ENCODE peak calls at places on chromosomes 13 and 19, in seven cellular contexts. One of them, this sample, is unnamed.

GRCh38 chr13:102235689-102236088 is 166.2 kb downstream of the FGF14 start:
- DNase-seq in RWPE1: no peak
- DNase-seq in spleen: no peak
- DNase-seq in A673: no peak
- DNase-seq in IMR-90: no peak
- DNase-seq in neural crest cell: no peak
- DNase-seq in endodermal cell: no peak
- DNase-seq in this sample: no peak

GRCh38 chr13:39051157-39051556 is 12.9 kb downstream of the NHLRC3 start:
- DNase-seq in RWPE1: peak
- DNase-seq in spleen: no peak
- DNase-seq in A673: peak
- DNase-seq in IMR-90: peak
- DNase-seq in neural crest cell: no peak
- DNase-seq in endodermal cell: no peak
- DNase-seq in this sample: no peak

GRCh38 chr13:45196622-45197021 is 4.2 kb downstream of the KCTD4 start:
- DNase-seq in RWPE1: peak
- DNase-seq in spleen: no peak
- DNase-seq in A673: no peak
- DNase-seq in IMR-90: peak
- DNase-seq in neural crest cell: no peak
- DNase-seq in endodermal cell: no peak
- DNase-seq in this sample: no peak

GRCh38 chr13:99065250-99066015 is 87.6 kb upstream of the DOCK9 start:
- DNase-seq in RWPE1: no peak
- DNase-seq in spleen: no peak
- DNase-seq in A673: no peak
- DNase-seq in IMR-90: no peak
- DNase-seq in neural crest cell: no peak
- DNase-seq in endodermal cell: no peak
- DNase-seq in this sample: no peak

GRCh38 chr19:2474232-2475017 is 1.5 kb upstream of the GADD45B start:
- DNase-seq in RWPE1: peak
- DNase-seq in spleen: peak
- DNase-seq in A673: peak
- DNase-seq in IMR-90: peak
- DNase-seq in neural crest cell: peak
- DNase-seq in endodermal cell: peak
- DNase-seq in this sample: peak

GRCh38 chr19:49398001-49398615 is 10.1 kb downstream of the KASH5 start:
- DNase-seq in RWPE1: no peak
- DNase-seq in spleen: no peak
- DNase-seq in A673: no peak
- DNase-seq in IMR-90: no peak
- DNase-seq in neural crest cell: no peak
- DNase-seq in endodermal cell: no peak
- DNase-seq in this sample: no peak

GRCh38 chr13:44667950-44668349 is 91.8 kb upstream of the TSC22D1 start:
- DNase-seq in RWPE1: no peak
- DNase-seq in spleen: no peak
- DNase-seq in A673: no peak
- DNase-seq in IMR-90: peak
- DNase-seq in neural crest cell: no peak
- DNase-seq in endodermal cell: no peak
- DNase-seq in this sample: no peak

GRCh38 chr13:37878496-37878895 is 8.9 kb upstream of the TRPC4 start:
- DNase-seq in RWPE1: no peak
- DNase-seq in spleen: no peak
- DNase-seq in A673: no peak
- DNase-seq in IMR-90: peak
- DNase-seq in neural crest cell: no peak
- DNase-seq in endodermal cell: no peak
- DNase-seq in this sample: no peak

GRCh38 chr13:67996101-67996500 is 766.0 kb upstream of the PCDH9 start:
- DNase-seq in RWPE1: no peak
- DNase-seq in spleen: peak
- DNase-seq in A673: no peak
- DNase-seq in IMR-90: no peak
- DNase-seq in neural crest cell: no peak
- DNase-seq in endodermal cell: no peak
- DNase-seq in this sample: no peak

GRCh38 chr19:3100747-3101730 is 6.9 kb downstream of the GNA11 start:
- DNase-seq in RWPE1: no peak
- DNase-seq in spleen: no peak
- DNase-seq in A673: no peak
- DNase-seq in IMR-90: no peak
- DNase-seq in neural crest cell: no peak
- DNase-seq in endodermal cell: no peak
- DNase-seq in this sample: no peak

GRCh38 chr19:40759352-40759751 is 8.3 kb downstream of the SNRPA start:
- DNase-seq in RWPE1: no peak
- DNase-seq in spleen: no peak
- DNase-seq in A673: no peak
- DNase-seq in IMR-90: no peak
- DNase-seq in neural crest cell: no peak
- DNase-seq in endodermal cell: no peak
- DNase-seq in this sample: no peak

GRCh38 chr19:40763963-40764362 is 11.4 kb upstream of the MIA start:
- DNase-seq in RWPE1: no peak
- DNase-seq in spleen: no peak
- DNase-seq in A673: no peak
- DNase-seq in IMR-90: no peak
- DNase-seq in neural crest cell: no peak
- DNase-seq in endodermal cell: no peak
- DNase-seq in this sample: no peak

GRCh38 chr19:40758491-40758890 is 7.5 kb downstream of the SNRPA start:
- DNase-seq in RWPE1: no peak
- DNase-seq in spleen: no peak
- DNase-seq in A673: no peak
- DNase-seq in IMR-90: no peak
- DNase-seq in neural crest cell: no peak
- DNase-seq in endodermal cell: no peak
- DNase-seq in this sample: no peak

GRCh38 chr19:40762754-40763153 is 11.8 kb downstream of the SNRPA start:
- DNase-seq in RWPE1: no peak
- DNase-seq in spleen: no peak
- DNase-seq in A673: no peak
- DNase-seq in IMR-90: no peak
- DNase-seq in neural crest cell: no peak
- DNase-seq in endodermal cell: no peak
- DNase-seq in this sample: no peak
- TF ChIP-seq CTCF in RWPE1: no peak
- TF ChIP-seq CTCF in spleen: no peak
- TF ChIP-seq CTCF in A673: no peak
- TF ChIP-seq CTCF in IMR-90: no peak
- TF ChIP-seq CTCF in neural crest cell: no peak
- TF ChIP-seq CTCF in endodermal cell: no peak
- TF ChIP-seq CTCF in this sample: no peak

GRCh38 chr19:4721196-4721595 is 2.4 kb downstream of the DPP9 start:
- DNase-seq in RWPE1: no peak
- DNase-seq in spleen: no peak
- DNase-seq in A673: no peak
- DNase-seq in IMR-90: no peak
- DNase-seq in neural crest cell: no peak
- DNase-seq in endodermal cell: no peak
- DNase-seq in this sample: no peak

GRCh38 chr19:4720037-4720700 is 3.5 kb downstream of the DPP9 start:
- DNase-seq in RWPE1: no peak
- DNase-seq in spleen: no peak
- DNase-seq in A673: no peak
- DNase-seq in IMR-90: no peak
- DNase-seq in neural crest cell: no peak
- DNase-seq in endodermal cell: no peak
- DNase-seq in this sample: no peak

GRCh38 chr19:4722671-4723464 is 774 bp downstream of the DPP9 start:
- DNase-seq in RWPE1: peak
- DNase-seq in spleen: no peak
- DNase-seq in A673: peak
- DNase-seq in IMR-90: peak
- DNase-seq in neural crest cell: no peak
- DNase-seq in endodermal cell: no peak
- DNase-seq in this sample: no peak

GRCh38 chr19:4724252-4724514 is 541 bp upstream of the DPP9 start:
- DNase-seq in RWPE1: no peak
- DNase-seq in spleen: no peak
- DNase-seq in A673: no peak
- DNase-seq in IMR-90: no peak
- DNase-seq in neural crest cell: no peak
- DNase-seq in endodermal cell: peak
- DNase-seq in this sample: no peak

GRCh38 chr19:4723465-4724251 is at the start of gene DPP9:
- DNase-seq in RWPE1: peak
- DNase-seq in spleen: peak
- DNase-seq in A673: peak
- DNase-seq in IMR-90: peak
- DNase-seq in neural crest cell: peak
- DNase-seq in endodermal cell: peak
- DNase-seq in this sample: peak
- TF ChIP-seq CTCF in RWPE1: peak
- TF ChIP-seq CTCF in spleen: peak
- TF ChIP-seq CTCF in A673: no peak
- TF ChIP-seq CTCF in IMR-90: peak
- TF ChIP-seq CTCF in neural crest cell: no peak
- TF ChIP-seq CTCF in endodermal cell: no peak
- TF ChIP-seq CTCF in this sample: no peak

GRCh38 chr19:10390652-10391286 is 10.4 kb upstream of the TYK2 start:
- DNase-seq in RWPE1: peak
- DNase-seq in spleen: peak
- DNase-seq in A673: peak
- DNase-seq in IMR-90: peak
- DNase-seq in neural crest cell: peak
- DNase-seq in endodermal cell: peak
- DNase-seq in this sample: peak
- TF ChIP-seq CTCF in RWPE1: peak
- TF ChIP-seq CTCF in spleen: peak
- TF ChIP-seq CTCF in A673: peak
- TF ChIP-seq CTCF in IMR-90: peak
- TF ChIP-seq CTCF in neural crest cell: peak
- TF ChIP-seq CTCF in endodermal cell: peak
- TF ChIP-seq CTCF in this sample: peak

DNA sequence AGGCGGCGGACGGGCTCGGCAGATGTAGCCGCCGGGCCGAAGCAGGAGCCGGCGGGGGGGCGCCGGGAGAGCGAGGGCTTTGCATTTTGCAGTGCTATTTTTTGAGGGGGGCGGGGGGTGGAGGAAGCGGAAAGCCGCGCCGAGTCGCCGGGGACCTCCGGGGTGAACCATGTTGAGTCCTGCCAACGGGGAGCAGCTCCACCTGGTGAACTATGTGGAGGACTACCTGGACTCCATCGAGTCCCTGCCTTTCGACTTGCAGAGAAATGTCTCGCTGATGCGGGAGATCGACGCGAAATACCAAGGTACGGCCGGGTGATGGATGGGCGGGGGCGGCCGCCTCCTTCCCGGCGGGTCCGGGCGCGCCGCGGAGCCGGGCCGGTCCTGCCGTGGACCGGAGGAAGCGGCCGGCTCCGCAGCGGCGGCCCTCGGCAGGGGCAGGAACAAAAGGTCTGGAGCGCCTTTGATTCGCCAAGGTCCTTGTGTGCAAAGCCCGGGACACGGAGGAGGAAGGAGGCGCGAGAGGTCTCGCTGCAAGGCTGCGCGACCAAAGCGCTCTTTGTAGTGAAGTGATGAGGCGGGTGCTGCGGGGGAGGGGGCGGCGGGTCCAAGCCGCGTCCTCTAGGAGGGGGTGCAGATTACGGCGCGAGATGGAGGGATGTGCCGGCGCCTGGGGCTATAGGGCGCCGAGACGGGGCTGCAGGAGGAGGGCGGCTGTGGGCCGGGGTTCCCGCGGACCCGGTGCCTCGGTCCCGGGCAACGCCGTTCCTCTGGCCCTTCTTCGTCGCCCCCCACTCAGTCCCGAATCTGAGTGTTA is 689 bp downstream of the ING1 start:
- DNase-seq in RWPE1: peak
- DNase-seq in spleen: peak
- DNase-seq in A673: peak
- DNase-seq in IMR-90: peak
- DNase-seq in neural crest cell: peak
- DNase-seq in endodermal cell: peak
- DNase-seq in this sample: peak
- TF ChIP-seq CTCF in RWPE1: no peak
- TF ChIP-seq CTCF in spleen: no peak
- TF ChIP-seq CTCF in A673: no peak
- TF ChIP-seq CTCF in IMR-90: no peak
- TF ChIP-seq CTCF in neural crest cell: no peak
- TF ChIP-seq CTCF in endodermal cell: peak
- TF ChIP-seq CTCF in this sample: no peak